ENCODE peak calls at places on chromosomes 1 and 21, in four cellular contexts. J is heart right ventricle, K is HCT116, Z is astrocyte. W is an unnamed sample.

GRCh38 chr1:205016075-205016474 is 26.9 kb upstream of the CNTN2 start:
- DNase-seq in J (no peak), K (no peak), Z (no peak), W (no peak)

GRCh38 chr1:207752456-207753132 is 740 bp downstream of the CD46 start:
- DNase-seq in J (no peak), K (no peak), Z (peak; percentile 7), W (no peak)

GRCh38 chr21:38439957-38440356 is 58.3 kb downstream of the ERG start:
- DNase-seq in J (no peak), K (no peak), Z (no peak), W (no peak)

GRCh38 chr1:219699870-219700269 is 87.0 kb upstream of the ZC3H11B start:
- DNase-seq in J (no peak), K (no peak), Z (peak; percentile 98), W (no peak)

GRCh38 chr1:199875337-199875736 is 152.2 kb upstream of the NR5A2 start:
- DNase-seq in J (no peak), K (no peak), Z (no peak), W (no peak)

GRCh38 chr1:15622707-15623373 is 5.6 kb downstream of the DDI2 start:
- DNase-seq in J (no peak), K (no peak), Z (no peak), W (no peak)

GRCh38 chr1:190754769-190755168 is 277.1 kb upstream of the BRINP3 start:
- DNase-seq in J (no peak), K (peak; percentile 24), Z (peak; percentile 40), W (no peak)

GRCh38 chr1:88935522-88936222 is 44.3 kb upstream of the GTF2B start:
- DNase-seq in J (no peak), K (peak; percentile 16), Z (peak; percentile 19), W (no peak)

GRCh38 chr1:41033272-41033671 is 11.7 kb upstream of the SLFNL1 start:
- DNase-seq in J (no peak), K (no peak), Z (no peak), W (no peak)

GRCh38 chr21:42524341-42525227 is 10.9 kb downstream of the SLC37A1 start:
- DNase-seq in J (peak; percentile 69), K (no peak), Z (peak; percentile 56), W (peak; percentile 74)

GRCh38 chr1:226424228-226425003 is 16.5 kb upstream of the PARP1 start:
- DNase-seq in J (no peak), K (peak; percentile 28), Z (peak; percentile 47), W (no peak)

GRCh38 chr1:185375583-185375982 is 58.5 kb upstream of the IVNS1ABP start:
- DNase-seq in J (no peak), K (no peak), Z (no peak), W (peak; percentile 68)

GRCh38 chr1:54882483-54882882 is 4.5 kb downstream of the DHCR24 start:
- DNase-seq in J (no peak), K (no peak), Z (no peak), W (no peak)

GRCh38 chr1:183600136-183600535 is 9.9 kb upstream of the NCF2 start:
- DNase-seq in J (no peak), K (no peak), Z (peak; percentile 86), W (peak; percentile 87)

GRCh38 chr1:158155673-158156072 is 25.0 kb upstream of the CD1D start:
- DNase-seq in J (no peak), K (no peak), Z (no peak), W (no peak)

GRCh38 chr1:58396150-58396549 is 150.4 kb downstream of the OMA1 start:
- DNase-seq in J (no peak), K (no peak), Z (no peak), W (no peak)
- H3K4me3 ChIP-seq in J (no peak overlapping the region), K (no peak overlapping the region), Z (no peak overlapping the region), W (no peak overlapping the region)

DNA sequence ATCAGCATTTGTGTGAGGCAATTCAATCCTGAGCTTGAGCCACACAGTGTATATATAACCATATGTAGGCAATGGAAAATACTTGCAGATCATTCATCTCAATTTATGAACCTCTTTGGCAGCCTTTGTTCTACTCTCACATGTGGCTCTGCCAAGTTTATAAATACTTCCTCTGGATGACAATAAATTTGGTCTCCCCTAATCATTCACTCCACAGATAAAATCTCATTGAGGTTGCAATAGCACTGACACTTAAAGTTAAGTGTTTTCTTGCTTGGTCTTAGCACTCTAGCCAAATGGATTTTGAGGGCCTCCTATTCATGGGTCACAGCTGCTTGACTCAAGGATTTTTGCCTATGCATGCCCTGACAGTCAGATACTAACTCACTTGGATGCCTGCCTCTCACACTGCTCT is 136.6 kb upstream of the VANGL1 start:
- DNase-seq in J (no peak), K (no peak), Z (peak; percentile 80), W (no peak)
- H3K4me1 ChIP-seq in J (no peaks in the 10 kb centered on the region), K (no peaks in the 10 kb centered on the region), Z (peaks cover 5% of the 10 kb centered on the region), W (no peaks in the 10 kb centered on the region)

DNA sequence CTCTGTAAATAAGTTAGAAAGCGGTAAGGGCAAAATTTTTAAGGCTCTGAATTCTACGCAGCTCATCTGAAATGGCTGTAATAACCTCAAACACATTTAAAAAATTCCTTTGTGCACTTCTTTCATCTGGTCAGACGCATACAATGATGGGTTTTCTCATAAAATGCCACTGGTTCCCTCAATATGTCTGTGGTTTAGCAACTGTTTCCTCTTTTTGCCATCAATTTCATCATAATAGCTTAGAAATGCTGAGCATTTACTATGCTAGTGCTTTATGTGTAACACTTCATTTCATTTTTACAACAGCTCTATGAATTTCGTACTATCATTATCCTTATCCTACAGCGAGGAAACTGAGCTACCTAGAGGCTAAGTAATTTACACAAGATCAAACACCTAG is 35.3 kb upstream of the DMRTA2 start:
- DNase-seq in J (no peak), K (no peak), Z (no peak), W (no peak)
- H3K36me3 ChIP-seq in J (no peaks in the 10 kb centered on the region), K (no peaks in the 10 kb centered on the region), Z (no peaks in the 10 kb centered on the region), W (no peaks in the 10 kb centered on the region)

DNA sequence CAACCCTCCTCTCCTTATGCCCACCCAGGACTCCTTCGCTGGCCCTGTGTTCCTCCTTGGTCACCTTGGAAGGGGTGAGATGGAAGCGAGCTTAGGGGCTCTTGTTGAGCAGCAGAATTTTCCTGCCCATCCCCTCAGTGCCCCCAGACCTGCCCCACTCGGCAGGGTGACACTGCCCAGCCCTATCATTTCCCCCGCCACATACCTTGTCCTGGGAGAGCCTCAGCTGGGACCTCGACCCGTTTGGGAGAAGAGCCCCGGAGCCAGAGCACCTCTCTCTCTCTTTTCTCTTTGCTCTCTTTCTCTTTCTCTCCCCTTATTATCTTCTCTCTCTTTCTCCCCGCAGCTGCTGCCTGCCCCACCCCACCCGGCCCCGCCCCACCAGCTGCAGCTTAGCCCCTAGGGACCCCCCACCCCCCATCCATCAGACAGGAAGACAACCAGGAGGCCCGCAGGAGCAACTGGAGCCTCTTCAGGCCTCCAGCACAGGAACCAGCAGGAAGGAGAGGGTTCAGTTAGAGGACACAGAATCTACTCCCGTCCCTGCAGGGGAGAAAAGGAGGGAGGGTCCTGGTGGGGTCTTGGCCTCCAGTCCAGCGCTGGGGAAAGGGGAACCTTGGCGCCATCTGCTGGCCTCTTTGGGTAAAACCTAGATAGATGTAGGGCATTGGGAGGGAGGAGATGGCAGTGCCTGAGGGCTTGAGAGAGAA is 1.6 kb upstream of the FNDC5 start:
- DNase-seq in J (peak; percentile 59), K (no peak), Z (peak; percentile 2), W (peak; percentile 76)
- H3K4me3 ChIP-seq in J (peak overlapping the region; percentile 58), K (no peak overlapping the region), Z (no peak overlapping the region), W (no peak overlapping the region)

DNA sequence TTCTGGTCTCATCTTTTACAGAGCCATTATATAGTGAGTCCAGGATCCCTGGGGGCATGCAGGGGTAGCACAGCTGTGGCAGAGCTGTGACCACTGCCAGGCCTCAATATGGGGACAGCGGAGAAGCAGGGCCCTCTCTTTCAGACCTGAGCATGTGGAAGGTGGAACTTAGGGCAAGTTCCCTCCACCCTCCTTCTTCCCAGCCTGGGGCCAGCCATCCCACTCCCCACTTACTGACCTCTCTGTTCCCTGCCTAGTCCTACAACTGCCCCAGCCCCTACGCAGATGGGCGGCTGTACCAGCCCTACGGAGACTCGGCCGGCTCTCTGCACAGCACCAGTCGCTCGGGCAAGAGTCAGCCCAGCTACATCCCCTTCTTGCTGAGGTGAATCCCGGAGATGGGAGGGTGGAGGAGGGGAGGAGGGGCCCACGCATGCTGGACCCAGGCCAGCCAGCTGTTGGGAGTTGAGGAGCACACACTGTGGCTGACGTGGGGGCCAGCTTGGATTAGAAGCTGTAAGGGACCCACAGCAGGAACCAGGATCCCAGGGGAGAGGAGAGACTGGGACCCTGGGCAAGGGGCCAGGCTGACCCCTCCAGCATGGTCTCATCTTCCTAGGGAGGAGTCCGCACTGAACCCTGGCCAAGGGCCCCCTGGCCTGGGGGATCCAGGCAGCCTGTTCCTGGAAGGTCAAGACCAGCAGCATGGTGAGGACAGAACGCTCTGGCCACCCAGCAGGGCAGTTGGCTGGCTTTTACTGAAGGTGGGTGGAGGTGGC is 10.7 kb downstream of the PSRC1 start:
- DNase-seq in J (peak; percentile 56), K (no peak), Z (no peak), W (no peak)
- H3K4me1 ChIP-seq in J (peaks cover 5% of the 10 kb centered on the region), K (peaks cover 39% of the 10 kb centered on the region), Z (peaks cover 32% of the 10 kb centered on the region), W (peaks cover 2% of the 10 kb centered on the region)

GRCh38 chr1:156941675-156942074 is 21.2 kb downstream of the LRRC71 start:
- DNase-seq in J (no peak), K (no peak), Z (no peak), W (no peak)
- H3K36me3 ChIP-seq in J (peaks cover 100% of the 10 kb centered on the region), K (peaks cover 19% of the 10 kb centered on the region), Z (peaks cover 35% of the 10 kb centered on the region), W (peaks cover 92% of the 10 kb centered on the region)

DNA sequence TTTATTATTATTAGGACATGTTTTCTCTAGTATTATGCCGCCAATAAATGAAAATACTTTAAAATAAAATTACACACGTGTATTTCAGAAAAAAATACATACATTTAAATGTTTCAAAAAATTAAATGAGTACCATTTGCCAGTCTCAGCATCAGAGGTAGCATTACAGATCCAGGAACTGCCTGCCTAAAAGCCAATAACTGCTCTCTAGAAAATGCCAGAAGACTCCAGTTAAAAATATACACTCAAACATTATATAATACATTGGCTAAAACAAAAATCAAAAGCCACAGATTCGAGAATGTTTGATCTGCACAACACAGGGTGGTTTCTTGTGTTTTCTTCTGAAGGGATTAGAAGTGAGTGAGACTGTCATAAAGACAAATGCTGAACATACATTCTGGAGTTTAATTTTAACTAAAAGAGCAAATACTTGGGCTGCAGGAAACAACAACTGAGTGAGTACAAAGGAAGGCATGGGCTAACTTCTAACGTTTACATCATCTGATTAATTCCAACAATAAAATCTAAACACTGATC is 105.5 kb downstream of the RERE start:
- DNase-seq in J (no peak), K (no peak), Z (no peak), W (no peak)
- H3K4me3 ChIP-seq in J (peak overlapping the region; percentile 6), K (no peak overlapping the region), Z (peak overlapping the region; percentile 31), W (no peak overlapping the region)

DNA sequence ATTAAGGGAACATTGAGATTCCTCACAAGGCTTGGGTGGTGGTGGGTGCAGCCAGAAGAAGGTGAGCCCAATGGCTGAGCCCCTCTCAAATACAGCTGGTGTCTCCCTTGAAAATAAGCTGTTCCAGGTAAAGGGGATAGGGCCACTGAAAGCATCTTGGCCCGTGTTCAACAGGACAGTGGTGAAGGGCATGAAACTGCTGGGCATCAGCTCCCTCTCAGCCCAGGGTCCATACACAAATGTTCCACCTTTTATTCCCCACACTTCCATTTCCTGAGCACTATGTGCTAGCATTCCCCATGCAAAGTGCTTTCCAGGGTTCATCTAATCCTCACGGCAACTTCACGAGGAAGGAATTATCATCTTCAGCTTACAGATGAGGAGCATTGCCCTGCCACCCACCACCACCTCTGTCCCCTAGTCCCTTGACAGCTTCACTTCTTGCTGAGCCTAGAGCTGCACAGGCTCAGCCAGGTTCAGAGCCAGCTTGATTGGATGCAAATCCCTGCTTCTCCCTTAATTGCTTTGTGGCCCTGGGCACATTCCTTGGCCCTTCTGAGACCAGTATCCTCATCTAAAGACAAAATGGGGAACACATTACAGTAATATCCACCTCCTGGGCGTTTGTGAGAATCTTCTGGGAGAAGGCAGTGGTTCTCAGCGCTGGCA is 9.6 kb downstream of the TAGLN2 start:
- DNase-seq in J (no peak), K (no peak), Z (no peak), W (no peak)
- H3K4me1 ChIP-seq in J (peaks cover 71% of the 10 kb centered on the region), K (peaks cover 50% of the 10 kb centered on the region), Z (peaks cover 57% of the 10 kb centered on the region), W (peaks cover 85% of the 10 kb centered on the region)